ENCODE peak calls at places on chromosomes 6 and 20, in ten cellular contexts. One of them, this sample, is unnamed.

GRCh38 chr6:33080127-33081089 is 4.6 kb downstream of the HLA-DPB1 start:
- DNase-seq in NT2/D1: peak; percentile 71
- DNase-seq in DMS53: no peak
- DNase-seq in transverse colon: peak; percentile 55
- DNase-seq in iPS DF 6.9: peak; percentile 70
- DNase-seq in effector memory CD8-positive, alpha-beta T cell: no peak
- DNase-seq in NCI-H748 treated with DMSO at 0.1 percent for 48 hours: no peak
- DNase-seq in upper lobe of left lung: peak; percentile 88
- DNase-seq in substantia nigra: no peak
- DNase-seq in M059J: no peak
- DNase-seq in this sample: peak; percentile 77

GRCh38 chr20:4449977-4450715 is 271.6 kb upstream of the PRND start:
- DNase-seq in NT2/D1: no peak
- DNase-seq in DMS53: peak; percentile 23
- DNase-seq in transverse colon: no peak
- DNase-seq in iPS DF 6.9: no peak
- DNase-seq in effector memory CD8-positive, alpha-beta T cell: no peak
- DNase-seq in NCI-H748 treated with DMSO at 0.1 percent for 48 hours: no peak
- DNase-seq in upper lobe of left lung: no peak
- DNase-seq in substantia nigra: no peak
- DNase-seq in M059J: peak; percentile 82
- DNase-seq in this sample: no peak

GRCh38 chr6:144415835-144416237 is 130.7 kb downstream of the UTRN start:
- DNase-seq in NT2/D1: no peak
- DNase-seq in DMS53: no peak
- DNase-seq in transverse colon: no peak
- DNase-seq in iPS DF 6.9: no peak
- DNase-seq in effector memory CD8-positive, alpha-beta T cell: no peak
- DNase-seq in NCI-H748 treated with DMSO at 0.1 percent for 48 hours: no peak
- DNase-seq in upper lobe of left lung: no peak
- DNase-seq in substantia nigra: no peak
- DNase-seq in M059J: peak; percentile 72
- DNase-seq in this sample: no peak

GRCh38 chr20:10708342-10709185 is 34.8 kb upstream of the JAG1 start:
- DNase-seq in NT2/D1: no peak
- DNase-seq in DMS53: no peak
- DNase-seq in transverse colon: no peak
- DNase-seq in iPS DF 6.9: no peak
- DNase-seq in effector memory CD8-positive, alpha-beta T cell: no peak
- DNase-seq in NCI-H748 treated with DMSO at 0.1 percent for 48 hours: no peak
- DNase-seq in upper lobe of left lung: no peak
- DNase-seq in substantia nigra: no peak
- DNase-seq in M059J: peak; percentile 49
- DNase-seq in this sample: peak; percentile 41

GRCh38 chr20:10093087-10093591 is 58.4 kb downstream of the ANKEF1 start:
- DNase-seq in NT2/D1: no peak
- DNase-seq in DMS53: peak; percentile 62
- DNase-seq in transverse colon: no peak
- DNase-seq in iPS DF 6.9: no peak
- DNase-seq in effector memory CD8-positive, alpha-beta T cell: no peak
- DNase-seq in NCI-H748 treated with DMSO at 0.1 percent for 48 hours: no peak
- DNase-seq in upper lobe of left lung: no peak
- DNase-seq in substantia nigra: no peak
- DNase-seq in M059J: peak; percentile 99
- DNase-seq in this sample: peak; percentile 56

GRCh38 chr6:44932651-44933091 is 395.5 kb upstream of the RUNX2 start:
- DNase-seq in NT2/D1: no peak
- DNase-seq in DMS53: no peak
- DNase-seq in transverse colon: no peak
- DNase-seq in iPS DF 6.9: no peak
- DNase-seq in effector memory CD8-positive, alpha-beta T cell: peak; percentile 48
- DNase-seq in NCI-H748 treated with DMSO at 0.1 percent for 48 hours: no peak
- DNase-seq in upper lobe of left lung: no peak
- DNase-seq in substantia nigra: no peak
- DNase-seq in M059J: no peak
- DNase-seq in this sample: no peak

GRCh38 chr6:150967910-150968309 is 102.4 kb downstream of the MTHFD1L start:
- DNase-seq in NT2/D1: no peak
- DNase-seq in DMS53: no peak
- DNase-seq in transverse colon: no peak
- DNase-seq in iPS DF 6.9: no peak
- DNase-seq in effector memory CD8-positive, alpha-beta T cell: no peak
- DNase-seq in NCI-H748 treated with DMSO at 0.1 percent for 48 hours: no peak
- DNase-seq in upper lobe of left lung: no peak
- DNase-seq in substantia nigra: no peak
- DNase-seq in M059J: no peak
- DNase-seq in this sample: no peak

GRCh38 chr20:40073535-40074111 is 615.4 kb downstream of the MAFB start:
- DNase-seq in NT2/D1: peak; percentile 97
- DNase-seq in DMS53: no peak
- DNase-seq in transverse colon: no peak
- DNase-seq in iPS DF 6.9: peak; percentile 76
- DNase-seq in effector memory CD8-positive, alpha-beta T cell: no peak
- DNase-seq in NCI-H748 treated with DMSO at 0.1 percent for 48 hours: no peak
- DNase-seq in upper lobe of left lung: no peak
- DNase-seq in substantia nigra: no peak
- DNase-seq in M059J: peak; percentile 22
- DNase-seq in this sample: no peak

GRCh38 chr6:163254341-163254835 is 160.1 kb upstream of the QKI start:
- DNase-seq in NT2/D1: no peak
- DNase-seq in DMS53: no peak
- DNase-seq in transverse colon: no peak
- DNase-seq in iPS DF 6.9: no peak
- DNase-seq in effector memory CD8-positive, alpha-beta T cell: no peak
- DNase-seq in NCI-H748 treated with DMSO at 0.1 percent for 48 hours: no peak
- DNase-seq in upper lobe of left lung: no peak
- DNase-seq in substantia nigra: no peak
- DNase-seq in M059J: no peak
- DNase-seq in this sample: no peak

GRCh38 chr6:35370124-35370741 is 27.9 kb downstream of the PPARD start:
- DNase-seq in NT2/D1: no peak
- DNase-seq in DMS53: peak; percentile 31
- DNase-seq in transverse colon: peak; percentile 50
- DNase-seq in iPS DF 6.9: no peak
- DNase-seq in effector memory CD8-positive, alpha-beta T cell: no peak
- DNase-seq in NCI-H748 treated with DMSO at 0.1 percent for 48 hours: no peak
- DNase-seq in upper lobe of left lung: peak; percentile 85
- DNase-seq in substantia nigra: no peak
- DNase-seq in M059J: peak; percentile 100
- DNase-seq in this sample: peak; percentile 83

GRCh38 chr6:140537834-140538680 is 1163.6 kb upstream of the CITED2 start:
- DNase-seq in NT2/D1: peak; percentile 33
- DNase-seq in DMS53: peak; percentile 5
- DNase-seq in transverse colon: no peak
- DNase-seq in iPS DF 6.9: peak; percentile 29
- DNase-seq in effector memory CD8-positive, alpha-beta T cell: no peak
- DNase-seq in NCI-H748 treated with DMSO at 0.1 percent for 48 hours: no peak
- DNase-seq in upper lobe of left lung: peak; percentile 24
- DNase-seq in substantia nigra: no peak
- DNase-seq in M059J: peak; percentile 99
- DNase-seq in this sample: peak; percentile 73

GRCh38 chr6:30556714-30556963 is 350 bp upstream of the GNL1 start:
- DNase-seq in NT2/D1: no peak
- DNase-seq in DMS53: no peak
- DNase-seq in transverse colon: peak; percentile 91
- DNase-seq in iPS DF 6.9: no peak
- DNase-seq in effector memory CD8-positive, alpha-beta T cell: peak; percentile 88
- DNase-seq in NCI-H748 treated with DMSO at 0.1 percent for 48 hours: peak; percentile 85
- DNase-seq in upper lobe of left lung: peak; percentile 94
- DNase-seq in substantia nigra: peak; percentile 83
- DNase-seq in M059J: no peak
- DNase-seq in this sample: no peak

GRCh38 chr6:159074120-159074684 is 29.4 kb upstream of the TAGAP start:
- DNase-seq in NT2/D1: peak; percentile 22
- DNase-seq in DMS53: peak; percentile 52
- DNase-seq in transverse colon: no peak
- DNase-seq in iPS DF 6.9: no peak
- DNase-seq in effector memory CD8-positive, alpha-beta T cell: no peak
- DNase-seq in NCI-H748 treated with DMSO at 0.1 percent for 48 hours: no peak
- DNase-seq in upper lobe of left lung: no peak
- DNase-seq in substantia nigra: peak; percentile 8
- DNase-seq in M059J: peak; percentile 65
- DNase-seq in this sample: peak; percentile 24

GRCh38 chr6:132391391-132392291 is 9.6 kb downstream of the MOXD1 start:
- DNase-seq in NT2/D1: no peak
- DNase-seq in DMS53: no peak
- DNase-seq in transverse colon: peak; percentile 20
- DNase-seq in iPS DF 6.9: no peak
- DNase-seq in effector memory CD8-positive, alpha-beta T cell: no peak
- DNase-seq in NCI-H748 treated with DMSO at 0.1 percent for 48 hours: no peak
- DNase-seq in upper lobe of left lung: peak; percentile 23
- DNase-seq in substantia nigra: no peak
- DNase-seq in M059J: peak; percentile 94
- DNase-seq in this sample: peak; percentile 74

GRCh38 chr6:132404736-132405135 is 3.5 kb upstream of the MOXD1 start:
- DNase-seq in NT2/D1: no peak
- DNase-seq in DMS53: no peak
- DNase-seq in transverse colon: no peak
- DNase-seq in iPS DF 6.9: no peak
- DNase-seq in effector memory CD8-positive, alpha-beta T cell: no peak
- DNase-seq in NCI-H748 treated with DMSO at 0.1 percent for 48 hours: no peak
- DNase-seq in upper lobe of left lung: no peak
- DNase-seq in substantia nigra: no peak
- DNase-seq in M059J: peak; percentile 74
- DNase-seq in this sample: peak; percentile 21

GRCh38 chr6:157518399-157519250 is 137.6 kb downstream of the ZDHHC14 start:
- DNase-seq in NT2/D1: no peak
- DNase-seq in DMS53: no peak
- DNase-seq in transverse colon: no peak
- DNase-seq in iPS DF 6.9: no peak
- DNase-seq in effector memory CD8-positive, alpha-beta T cell: no peak
- DNase-seq in NCI-H748 treated with DMSO at 0.1 percent for 48 hours: no peak
- DNase-seq in upper lobe of left lung: no peak
- DNase-seq in substantia nigra: no peak
- DNase-seq in M059J: no peak
- DNase-seq in this sample: peak; percentile 67

GRCh38 chr20:33684533-33685327 is 1.5 kb downstream of the E2F1 start:
- DNase-seq in NT2/D1: no peak
- DNase-seq in DMS53: no peak
- DNase-seq in transverse colon: no peak
- DNase-seq in iPS DF 6.9: no peak
- DNase-seq in effector memory CD8-positive, alpha-beta T cell: no peak
- DNase-seq in NCI-H748 treated with DMSO at 0.1 percent for 48 hours: peak; percentile 39
- DNase-seq in upper lobe of left lung: no peak
- DNase-seq in substantia nigra: no peak
- DNase-seq in M059J: no peak
- DNase-seq in this sample: no peak

GRCh38 chr6:27866370-27867050 is 45.7 kb downstream of the OR2B2 start:
- DNase-seq in NT2/D1: no peak
- DNase-seq in DMS53: peak; percentile 90
- DNase-seq in transverse colon: peak; percentile 25
- DNase-seq in iPS DF 6.9: no peak
- DNase-seq in effector memory CD8-positive, alpha-beta T cell: peak; percentile 43
- DNase-seq in NCI-H748 treated with DMSO at 0.1 percent for 48 hours: peak; percentile 85
- DNase-seq in upper lobe of left lung: peak; percentile 24
- DNase-seq in substantia nigra: no peak
- DNase-seq in M059J: peak; percentile 94
- DNase-seq in this sample: peak; percentile 79

GRCh38 chr6:150347845-150348244 is 21.0 kb upstream of the IYD start:
- DNase-seq in NT2/D1: no peak
- DNase-seq in DMS53: no peak
- DNase-seq in transverse colon: no peak
- DNase-seq in iPS DF 6.9: no peak
- DNase-seq in effector memory CD8-positive, alpha-beta T cell: no peak
- DNase-seq in NCI-H748 treated with DMSO at 0.1 percent for 48 hours: no peak
- DNase-seq in upper lobe of left lung: no peak
- DNase-seq in substantia nigra: no peak
- DNase-seq in M059J: no peak
- DNase-seq in this sample: no peak

GRCh38 chr20:5002077-5002413 is 735 bp upstream of the SLC23A2 start:
- DNase-seq in NT2/D1: peak; percentile 68
- DNase-seq in DMS53: peak; percentile 42
- DNase-seq in transverse colon: no peak
- DNase-seq in iPS DF 6.9: no peak
- DNase-seq in effector memory CD8-positive, alpha-beta T cell: no peak
- DNase-seq in NCI-H748 treated with DMSO at 0.1 percent for 48 hours: peak; percentile 46
- DNase-seq in upper lobe of left lung: no peak
- DNase-seq in substantia nigra: no peak
- DNase-seq in M059J: no peak
- DNase-seq in this sample: no peak

GRCh38 chr20:47392015-47392720 is 35.7 kb upstream of the ZMYND8 start:
- DNase-seq in NT2/D1: no peak
- DNase-seq in DMS53: peak; percentile 64
- DNase-seq in transverse colon: no peak
- DNase-seq in iPS DF 6.9: no peak
- DNase-seq in effector memory CD8-positive, alpha-beta T cell: no peak
- DNase-seq in NCI-H748 treated with DMSO at 0.1 percent for 48 hours: no peak
- DNase-seq in upper lobe of left lung: peak; percentile 46
- DNase-seq in substantia nigra: no peak
- DNase-seq in M059J: peak; percentile 100
- DNase-seq in this sample: peak; percentile 81

GRCh38 chr6:116764961-116765841 is at the start of gene FAM162B:
- DNase-seq in NT2/D1: no peak
- DNase-seq in DMS53: peak; percentile 49
- DNase-seq in transverse colon: peak; percentile 8
- DNase-seq in iPS DF 6.9: no peak
- DNase-seq in effector memory CD8-positive, alpha-beta T cell: no peak
- DNase-seq in NCI-H748 treated with DMSO at 0.1 percent for 48 hours: no peak
- DNase-seq in upper lobe of left lung: no peak
- DNase-seq in substantia nigra: no peak
- DNase-seq in M059J: no peak
- DNase-seq in this sample: peak; percentile 69

GRCh38 chr6:36333889-36334288 is 2.8 kb downstream of the BNIP5 start:
- DNase-seq in NT2/D1: no peak
- DNase-seq in DMS53: no peak
- DNase-seq in transverse colon: no peak
- DNase-seq in iPS DF 6.9: no peak
- DNase-seq in effector memory CD8-positive, alpha-beta T cell: no peak
- DNase-seq in NCI-H748 treated with DMSO at 0.1 percent for 48 hours: no peak
- DNase-seq in upper lobe of left lung: no peak
- DNase-seq in substantia nigra: no peak
- DNase-seq in M059J: no peak
- DNase-seq in this sample: no peak

GRCh38 chr6:138004423-138005287 is 102.6 kb downstream of the PERP start:
- DNase-seq in NT2/D1: peak; percentile 11
- DNase-seq in DMS53: peak; percentile 57
- DNase-seq in transverse colon: no peak
- DNase-seq in iPS DF 6.9: no peak
- DNase-seq in effector memory CD8-positive, alpha-beta T cell: peak; percentile 10
- DNase-seq in NCI-H748 treated with DMSO at 0.1 percent for 48 hours: peak; percentile 87
- DNase-seq in upper lobe of left lung: no peak
- DNase-seq in substantia nigra: no peak
- DNase-seq in M059J: peak; percentile 50
- DNase-seq in this sample: peak; percentile 38

GRCh38 chr20:51387125-51387865 is 155.2 kb downstream of the NFATC2 start:
- DNase-seq in NT2/D1: peak; percentile 78
- DNase-seq in DMS53: no peak
- DNase-seq in transverse colon: no peak
- DNase-seq in iPS DF 6.9: peak; percentile 78
- DNase-seq in effector memory CD8-positive, alpha-beta T cell: no peak
- DNase-seq in NCI-H748 treated with DMSO at 0.1 percent for 48 hours: no peak
- DNase-seq in upper lobe of left lung: no peak
- DNase-seq in substantia nigra: no peak
- DNase-seq in M059J: no peak
- DNase-seq in this sample: no peak

GRCh38 chr20:40686434-40686882 is 2.6 kb downstream of the MAFB start:
- DNase-seq in NT2/D1: no peak
- DNase-seq in DMS53: no peak
- DNase-seq in transverse colon: no peak
- DNase-seq in iPS DF 6.9: no peak
- DNase-seq in effector memory CD8-positive, alpha-beta T cell: no peak
- DNase-seq in NCI-H748 treated with DMSO at 0.1 percent for 48 hours: no peak
- DNase-seq in upper lobe of left lung: no peak
- DNase-seq in substantia nigra: no peak
- DNase-seq in M059J: no peak
- DNase-seq in this sample: no peak

GRCh38 chr20:34586488-34587163 is 28.1 kb downstream of the MAP1LC3A start:
- DNase-seq in NT2/D1: no peak
- DNase-seq in DMS53: no peak
- DNase-seq in transverse colon: no peak
- DNase-seq in iPS DF 6.9: no peak
- DNase-seq in effector memory CD8-positive, alpha-beta T cell: no peak
- DNase-seq in NCI-H748 treated with DMSO at 0.1 percent for 48 hours: no peak
- DNase-seq in upper lobe of left lung: no peak
- DNase-seq in substantia nigra: no peak
- DNase-seq in M059J: no peak
- DNase-seq in this sample: no peak

GRCh38 chr6:144008501-144009245 is 614 bp upstream of the PLAGL1 start:
- DNase-seq in NT2/D1: no peak
- DNase-seq in DMS53: peak; percentile 60
- DNase-seq in transverse colon: peak; percentile 14
- DNase-seq in iPS DF 6.9: no peak
- DNase-seq in effector memory CD8-positive, alpha-beta T cell: no peak
- DNase-seq in NCI-H748 treated with DMSO at 0.1 percent for 48 hours: no peak
- DNase-seq in upper lobe of left lung: peak; percentile 33
- DNase-seq in substantia nigra: no peak
- DNase-seq in M059J: no peak
- DNase-seq in this sample: no peak